ENCODE peak calls at places on chromosomes 11 and 22, in four cellular contexts. J, O, U and I are unnamed samples.

GRCh38 chr11:32420937-32421532 is 14.3 kb downstream of the WT1 start:
- DNase-seq in J (no peak), O (no peak), U (no peak), I (no peak)

GRCh38 chr22:44391481-44392445 is 79.0 kb upstream of the SHISAL1 start:
- DNase-seq in J (peak), O (no peak), U (no peak), I (peak)

GRCh38 chr22:41481925-41482318 is 13.0 kb downstream of the ACO2 start:
- DNase-seq in J (no peak), O (no peak), U (no peak), I (no peak)

GRCh38 chr22:49667236-49667635 is 160.4 kb downstream of the BRD1 start:
- DNase-seq in J (no peak), O (peak), U (no peak), I (no peak)

GRCh38 chr11:3223932-3224729 is 5.5 kb upstream of the MRGPRG start:
- DNase-seq in J (no peak), O (no peak), U (no peak), I (no peak)

GRCh38 chr11:110219011-110219785 is 77.2 kb downstream of the RDX start:
- DNase-seq in J (no peak), O (no peak), U (no peak), I (no peak)

GRCh38 chr11:131056036-131056435 is 139.8 kb upstream of the SNX19 start:
- DNase-seq in J (no peak), O (no peak), U (no peak), I (no peak)

GRCh38 chr11:1481861-1482441 is 4.6 kb downstream of the MOB2 start:
- DNase-seq in J (peak), O (no peak), U (no peak), I (peak)

GRCh38 chr22:22661275-22661674 is 16.9 kb downstream of the GGTLC2 start:
- DNase-seq in J (no peak), O (peak), U (no peak), I (no peak)

GRCh38 chr22:45877651-45878050 is 99.3 kb downstream of the WNT7B start:
- DNase-seq in J (no peak), O (no peak), U (no peak), I (no peak)

GRCh38 chr22:41910050-41910598 is 4.8 kb downstream of the SHISA8 start:
- DNase-seq in J (peak), O (no peak), U (no peak), I (no peak)

GRCh38 chr22:23117890-23118646 is 23.7 kb downstream of the RSPH14 start:
- DNase-seq in J (no peak), O (no peak), U (no peak), I (no peak)

GRCh38 chr11:77091146-77091940 is 11.3 kb upstream of the OMP start:
- DNase-seq in J (peak), O (peak), U (peak), I (peak)

GRCh38 chr11:101049123-101049522 is 80.5 kb downstream of the PGR start:
- DNase-seq in J (no peak), O (no peak), U (no peak), I (no peak)

GRCh38 chr22:20430101-20430640 is 7.5 kb downstream of the SCARF2 start:
- DNase-seq in J (no peak), O (no peak), U (no peak), I (no peak)
- H3K4me3 ChIP-seq in J (no peak), O (no peak), U (no peak), I (no peak)

GRCh38 chr11:60447070-60447469 is 8.6 kb upstream of the MS4A1 start:
- DNase-seq in J (no peak), O (no peak), U (no peak), I (no peak)
- H3K4me3 ChIP-seq in J (no peak), O (no peak), U (no peak), I (no peak)

GRCh38 chr11:57972013-57972367 is 51.7 kb upstream of the OR9Q1 start:
- DNase-seq in J (peak), O (no peak), U (no peak), I (no peak)
- H3K4me3 ChIP-seq in J (no peak), O (no peak), U (no peak), I (no peak)

DNA sequence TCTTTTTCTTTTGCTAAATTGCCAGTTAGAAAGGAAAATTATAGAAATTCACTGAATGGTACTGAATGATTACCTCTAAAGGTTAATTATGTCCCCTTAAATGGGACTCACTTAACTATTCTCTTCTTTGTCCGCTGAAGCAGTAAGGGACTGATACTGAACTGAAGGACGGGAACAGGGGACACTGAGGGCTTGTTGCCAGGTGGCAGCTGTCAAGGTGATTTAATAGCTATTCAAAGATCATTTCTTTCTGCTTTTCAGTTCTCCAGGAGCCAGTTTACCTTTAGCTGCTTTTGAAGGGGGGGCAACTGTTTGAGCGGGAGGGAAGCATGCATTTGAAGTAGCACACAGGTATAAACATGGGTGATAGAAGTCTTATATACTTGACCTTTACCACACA is 325.4 kb upstream of the CCDC90B start:
- DNase-seq in J (peak), O (no peak), U (no peak), I (no peak)
- H3K4me3 ChIP-seq in J (no peak), O (no peak), U (no peak), I (no peak)

DNA sequence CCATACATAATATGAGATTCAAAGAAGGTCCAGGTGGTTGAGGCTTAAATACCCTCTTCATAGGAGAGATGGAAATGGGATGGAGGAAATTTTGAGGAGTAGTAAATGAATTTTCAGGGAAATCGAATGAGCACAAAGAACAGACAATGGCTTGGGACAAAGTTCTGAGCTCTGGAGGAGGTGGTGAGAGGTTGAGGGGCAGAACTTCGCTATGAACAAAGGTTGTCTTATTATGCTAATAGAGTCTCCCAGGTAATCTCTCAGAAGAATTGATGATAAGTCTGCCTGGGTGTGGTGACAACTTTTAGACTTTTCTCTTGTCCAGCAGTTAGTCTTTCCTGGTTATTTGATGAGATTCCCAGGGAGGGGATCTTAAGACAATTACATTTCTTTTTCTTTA is 326.2 kb downstream of the BUD13 start:
- DNase-seq in J (no peak), O (no peak), U (no peak), I (no peak)
- H3K4me3 ChIP-seq in J (no peak), O (no peak), U (no peak), I (no peak)

GRCh38 chr11:279040-279965 is 1.1 kb downstream of the NLRP6 start:
- DNase-seq in J (no peak), O (no peak), U (no peak), I (no peak)
- H3K4me3 ChIP-seq in J (no peak), O (no peak), U (no peak), I (peak)